ENCODE peak calls at places on chromosome 10, in nine cellular contexts. S is HCT116, A is OCI-LY7, Y is GM23248, C is PC-3, H is neural progenitor cell, V is SK-N-SH, F is MM.1S, K is GM23338. I is an unnamed sample.

GRCh38 chr10:42975005-42975493 is 101.8 kb upstream of the RET start:
- DNase-seq in S (no peak), A (no peak), Y (no peak), C (no peak), H (no peak), V (peak), F (no peak), K (no peak), I (no peak)

GRCh38 chr10:112215342-112215774 is 31.8 kb upstream of the GPAM start:
- DNase-seq in S (no peak), A (no peak), Y (no peak), C (no peak), H (no peak), V (peak), F (no peak), K (no peak), I (peak)

GRCh38 chr10:104277785-104278184 is 8.8 kb downstream of the GSTO2 start:
- DNase-seq in S (no peak), A (no peak), Y (no peak), C (peak), H (no peak), V (no peak), F (no peak), K (no peak), I (no peak)

GRCh38 chr10:10872706-10873276 is 144.9 kb upstream of the CELF2 start:
- DNase-seq in S (no peak), A (no peak), Y (no peak), C (no peak), H (no peak), V (no peak), F (no peak), K (no peak), I (no peak)

GRCh38 chr10:110496553-110497437 is 912 bp upstream of the DUSP5 start:
- DNase-seq in S (no peak), A (no peak), Y (peak), C (peak), H (no peak), V (peak), F (no peak), K (no peak), I (no peak)

GRCh38 chr10:42932735-42933453 is 144.0 kb upstream of the RET start:
- DNase-seq in S (no peak), A (no peak), Y (no peak), C (no peak), H (peak), V (no peak), F (no peak), K (peak), I (peak)

GRCh38 chr10:73251683-73252444 is 580 bp downstream of the MRPS16 start:
- DNase-seq in S (no peak), A (peak), Y (peak), C (peak), H (peak), V (peak), F (peak), K (peak), I (peak)

GRCh38 chr10:49419005-49419404 is 23.1 kb upstream of the DRGX start:
- DNase-seq in S (peak), A (no peak), Y (no peak), C (peak), H (no peak), V (no peak), F (no peak), K (peak), I (peak)

GRCh38 chr10:15461353-15462108 is 90.4 kb upstream of the FAM171A1 start:
- DNase-seq in S (peak), A (no peak), Y (peak), C (peak), H (no peak), V (peak), F (no peak), K (no peak), I (peak)

GRCh38 chr10:93413252-93413689 is 68.9 kb downstream of the MYOF start:
- DNase-seq in S (no peak), A (no peak), Y (peak), C (no peak), H (no peak), V (no peak), F (no peak), K (no peak), I (no peak)

GRCh38 chr10:91798736-91799579 is 732 bp downstream of the TNKS2 start:
- DNase-seq in S (peak), A (peak), Y (peak), C (peak), H (peak), V (no peak), F (peak), K (peak), I (peak)

GRCh38 chr10:124717911-124718734 is 26.1 kb downstream of the FAM53B start:
- DNase-seq in S (no peak), A (no peak), Y (no peak), C (no peak), H (no peak), V (no peak), F (no peak), K (no peak), I (no peak)

DNA sequence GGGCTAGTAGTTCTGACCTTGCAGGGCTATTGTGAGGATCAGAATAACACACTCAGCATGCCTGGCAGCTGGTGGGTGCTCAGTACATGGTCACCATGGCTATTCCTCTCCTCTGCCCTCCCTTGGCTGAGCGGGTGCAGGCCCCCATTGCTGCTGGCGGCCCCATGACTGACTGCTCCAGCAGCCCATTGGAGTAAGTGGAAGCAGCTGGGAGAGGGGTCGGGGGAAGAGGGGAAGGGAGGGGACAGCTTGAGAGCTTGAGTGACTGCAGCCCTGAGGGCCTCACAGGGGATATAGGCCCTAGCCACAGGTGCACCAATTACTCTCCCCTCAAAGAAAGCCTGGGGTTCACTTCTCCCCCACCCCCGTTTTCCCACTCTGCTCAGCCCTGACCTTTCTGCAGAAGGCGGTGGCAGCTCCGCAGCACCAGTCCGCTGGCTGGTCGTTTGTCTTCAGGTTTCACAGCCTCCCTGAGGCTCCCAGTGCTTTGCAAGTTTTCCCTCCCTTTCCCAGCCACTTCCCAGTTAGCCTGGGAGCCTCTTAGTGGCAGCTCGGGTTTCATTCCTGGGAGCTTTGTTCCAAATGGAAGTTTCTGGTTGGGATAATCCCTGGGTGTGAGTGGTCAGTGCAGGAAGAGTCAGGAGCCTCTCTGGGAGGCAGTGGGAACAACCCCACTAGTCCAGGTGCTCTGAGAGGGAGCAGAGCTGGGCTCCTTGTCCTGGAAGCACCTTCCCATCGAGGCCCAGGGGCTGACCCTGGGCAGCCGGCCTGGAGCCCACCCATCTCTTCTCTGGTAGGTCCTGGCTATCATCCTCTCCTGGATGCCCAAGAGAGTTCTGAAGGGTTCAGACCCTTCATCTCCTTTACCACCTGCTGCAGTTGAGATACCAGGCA is 16.3 kb downstream of the FGF8 start:
- DNase-seq in S (no peak), A (no peak), Y (no peak), C (no peak), H (peak), V (peak), F (no peak), K (peak), I (no peak)
- TF ChIP-seq EZH2phosphoT487 in S (no peak), A (no peak), Y (no peak), C (no peak), H (no peak), V (no peak), F (no peak), K (no peak), I (no peak)

GRCh38 chr10:7971949-7972348 is 82.5 kb upstream of the GATA3 start:
- DNase-seq in S (no peak), A (no peak), Y (no peak), C (no peak), H (no peak), V (no peak), F (no peak), K (no peak), I (no peak)
- TF ChIP-seq EZH2phosphoT487 in S (no peak), A (no peak), Y (no peak), C (no peak), H (no peak), V (no peak), F (no peak), K (no peak), I (no peak)

DNA sequence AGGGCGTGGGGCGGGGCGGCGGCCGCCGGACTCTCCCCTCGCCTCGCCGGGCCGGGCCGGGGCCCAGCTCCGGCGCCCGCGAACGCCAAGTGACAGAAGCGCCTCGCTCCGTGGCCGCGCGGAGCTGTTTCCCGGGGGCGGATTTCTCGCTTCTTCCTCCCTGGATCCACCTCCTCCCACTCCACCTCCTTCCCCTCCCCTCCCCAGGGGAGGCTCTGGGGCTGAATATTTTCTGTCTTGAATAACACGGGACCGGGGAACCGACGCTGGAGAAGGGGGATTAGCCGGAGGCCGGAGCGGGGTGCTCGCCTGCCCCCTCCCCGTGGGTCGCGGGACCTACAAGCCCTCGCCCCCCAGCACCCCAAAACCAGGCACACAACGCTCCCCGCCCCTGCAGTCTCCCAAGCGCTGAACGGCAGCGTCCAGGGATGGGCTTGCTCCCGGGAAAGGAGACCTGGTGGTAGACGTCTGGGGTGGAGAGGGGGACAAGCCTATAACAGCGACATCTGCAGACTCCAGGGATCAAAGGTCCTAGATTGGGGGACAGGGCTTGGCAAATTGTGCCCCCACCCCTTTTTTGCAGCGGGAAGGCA is at the start of gene ARHGAP21:
- DNase-seq in S (no peak), A (peak), Y (peak), C (peak), H (peak), V (peak), F (peak), K (peak), I (peak)
- TF ChIP-seq EZH2phosphoT487 in S (no peak), A (no peak), Y (no peak), C (no peak), H (no peak), V (no peak), F (no peak), K (no peak), I (no peak)

DNA sequence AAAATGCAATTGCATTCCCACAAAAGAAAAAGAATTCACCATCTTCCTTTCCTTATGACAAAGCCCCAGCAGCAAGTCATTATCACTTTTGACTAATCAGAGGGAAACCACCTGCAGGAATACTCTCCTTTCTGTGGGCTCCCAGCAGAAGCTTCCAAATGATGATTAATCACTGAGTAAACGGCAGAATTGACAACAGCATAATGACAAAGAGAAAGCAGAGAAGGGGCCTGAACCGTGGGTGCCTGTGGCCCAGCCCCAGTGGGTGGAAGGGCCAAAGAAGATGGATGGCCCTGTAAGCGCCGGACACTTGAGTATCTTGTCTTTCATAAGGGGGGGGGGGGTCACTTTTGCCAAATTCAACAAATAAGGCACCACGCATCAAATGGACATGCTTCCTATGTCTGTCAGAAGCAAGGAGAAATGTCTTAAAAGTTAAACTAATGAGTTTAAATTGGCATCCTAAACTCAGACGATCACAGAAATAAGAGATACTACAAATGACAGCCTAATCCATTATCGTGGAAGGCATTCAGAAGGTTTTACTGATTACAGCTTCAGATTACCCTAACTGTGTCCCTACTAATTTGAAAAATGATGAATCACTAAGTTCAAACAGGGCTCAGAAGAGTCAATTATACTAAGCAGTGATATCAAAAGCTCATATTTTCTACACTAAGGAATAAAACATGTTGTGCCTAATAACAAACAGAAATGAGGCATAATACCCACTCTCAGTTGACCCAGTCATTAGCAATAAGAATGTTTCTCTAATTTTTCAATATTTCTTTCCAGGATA is 152.2 kb upstream of the NRBF2 start:
- DNase-seq in S (no peak), A (no peak), Y (peak), C (peak), H (peak), V (no peak), F (no peak), K (no peak), I (no peak)
- TF ChIP-seq EZH2phosphoT487 in S (no peak), A (no peak), Y (no peak), C (no peak), H (no peak), V (no peak), F (no peak), K (no peak), I (no peak)

DNA sequence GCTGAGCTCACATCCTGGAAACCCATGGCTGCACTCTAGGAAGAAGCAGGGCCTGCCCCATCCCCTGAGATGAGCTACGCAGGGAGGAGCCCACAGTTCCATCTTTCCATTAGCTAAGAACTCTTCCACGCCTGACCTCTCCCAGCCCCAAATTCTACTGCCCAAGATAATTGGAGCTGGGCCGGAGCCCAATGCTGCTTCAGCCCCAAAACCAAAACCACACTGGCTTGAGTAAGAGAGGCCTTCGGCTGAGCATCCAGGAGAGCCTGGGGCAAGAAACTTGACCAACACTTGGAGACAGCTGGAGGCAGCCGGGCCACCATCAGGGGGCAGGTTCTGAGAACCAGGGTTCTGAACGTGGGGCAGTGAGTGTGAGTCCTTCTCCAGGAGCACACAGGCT is 116.1 kb upstream of the ZMIZ1 start:
- DNase-seq in S (no peak), A (no peak), Y (peak), C (no peak), H (no peak), V (no peak), F (no peak), K (no peak), I (no peak)
- TF ChIP-seq EZH2phosphoT487 in S (no peak), A (no peak), Y (no peak), C (no peak), H (no peak), V (no peak), F (no peak), K (no peak), I (no peak)

GRCh38 chr10:61900829-61901783 is at the start of gene ARID5B:
- DNase-seq in S (peak), A (peak), Y (peak), C (peak), H (peak), V (peak), F (peak), K (peak), I (peak)
- TF ChIP-seq EZH2phosphoT487 in S (no peak), A (no peak), Y (no peak), C (no peak), H (no peak), V (no peak), F (no peak), K (no peak), I (no peak)

GRCh38 chr10:133592716-133593115 is 27.3 kb upstream of the SYCE1 start:
- DNase-seq in S (no peak), A (no peak), Y (no peak), C (no peak), H (no peak), V (no peak), F (no peak), K (no peak), I (no peak)
- TF ChIP-seq EZH2phosphoT487 in S (no peak), A (no peak), Y (no peak), C (no peak), H (no peak), V (no peak), F (no peak), K (no peak), I (no peak)

DNA sequence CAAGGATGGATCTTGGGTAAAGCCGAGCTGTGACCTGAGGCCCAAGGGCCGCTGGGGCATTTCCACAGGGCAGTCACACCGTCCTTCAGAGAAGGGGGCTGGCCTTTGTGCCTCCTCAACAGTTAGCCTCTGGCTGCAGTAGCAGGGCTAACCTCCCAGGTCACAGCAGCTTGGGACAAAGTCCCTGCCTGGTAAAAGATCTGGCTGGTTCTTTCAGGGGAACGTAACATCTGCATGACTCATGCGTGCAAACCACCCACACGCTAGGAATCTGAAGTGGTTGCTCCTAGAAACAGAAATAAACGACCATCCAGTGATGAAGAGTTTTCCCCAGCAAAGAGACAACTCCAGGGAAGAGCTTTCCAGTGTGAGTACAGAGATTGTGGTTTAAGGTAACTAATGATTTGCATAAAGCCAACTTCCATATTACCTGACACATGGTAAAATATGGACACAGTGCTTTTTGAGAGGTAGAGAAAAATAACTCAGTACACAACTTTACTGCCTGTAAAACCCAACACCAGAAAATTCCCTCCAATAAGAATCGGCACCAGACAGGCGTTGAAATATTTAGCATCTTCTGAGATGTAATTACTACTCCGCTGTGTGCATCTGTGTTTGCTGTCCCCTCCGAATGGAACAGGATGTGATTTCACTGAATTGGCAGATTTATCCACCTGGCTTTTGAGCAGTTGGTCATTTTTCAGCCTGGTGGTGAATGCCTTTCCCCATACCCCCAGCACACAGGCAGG is 84.9 kb upstream of the ADRB1 start:
- DNase-seq in S (peak), A (no peak), Y (peak), C (peak), H (no peak), V (no peak), F (no peak), K (no peak), I (peak)
- TF ChIP-seq EZH2phosphoT487 in S (no peak), A (no peak), Y (no peak), C (no peak), H (no peak), V (no peak), F (no peak), K (no peak), I (no peak)

GRCh38 chr10:7913122-7913872 is 95.0 kb downstream of the TAF3 start:
- DNase-seq in S (no peak), A (no peak), Y (no peak), C (no peak), H (no peak), V (no peak), F (no peak), K (peak), I (no peak)
- TF ChIP-seq EZH2phosphoT487 in S (no peak), A (no peak), Y (no peak), C (no peak), H (no peak), V (no peak), F (no peak), K (no peak), I (no peak)